ENCODE peak calls at places on chromosomes 16 and 17, in eight cellular contexts. W is esophagus muscularis mucosa, X is ovary, K is sigmoid colon, H is HCT116, T is A549, V is K562, E is transverse colon. G is an unnamed sample. For H3K4me1, the result is how much of the 10 kb centered on the place peaks cover.

GRCh38 chr16:74698220-74698619 is 2.4 kb downstream of the MLKL start:
- DNase-seq in W (no peak), X (no peak), K (no peak), H (no peak), T (no peak), V (no peak), E (no peak), G (no peak)

GRCh38 chr17:38421871-38422819 is 6.1 kb upstream of the ARHGAP23 start:
- DNase-seq in W (no peak), X (no peak), K (peak), H (no peak), T (no peak), V (no peak), E (no peak), G (no peak)

GRCh38 chr17:29004081-29004692 is 1.6 kb downstream of the SEZ6 start:
- DNase-seq in W (no peak), X (no peak), K (no peak), H (no peak), T (peak), V (no peak), E (no peak), G (no peak)

GRCh38 chr17:58305626-58306025 is 23.0 kb downstream of the TSPOAP1 start:
- DNase-seq in W (peak), X (no peak), K (peak), H (no peak), T (no peak), V (no peak), E (no peak), G (no peak)

GRCh38 chr16:4057439-4057877 is 58.8 kb downstream of the ADCY9 start:
- DNase-seq in W (no peak), X (peak), K (peak), H (no peak), T (no peak), V (no peak), E (no peak), G (no peak)

GRCh38 chr17:4329838-4330237 is 36.6 kb downstream of the UBE2G1 start:
- DNase-seq in W (no peak), X (no peak), K (no peak), H (peak), T (peak), V (no peak), E (no peak), G (no peak)

GRCh38 chr16:48623304-48624016 is 13.5 kb upstream of the N4BP1 start:
- DNase-seq in W (peak), X (peak), K (peak), H (peak), T (peak), V (peak), E (peak), G (peak)

GRCh38 chr17:31875081-31875480 is 16.0 kb upstream of the COPRS start:
- DNase-seq in W (no peak), X (no peak), K (no peak), H (no peak), T (no peak), V (no peak), E (no peak), G (no peak)

GRCh38 chr16:705748-706188 is at the start of gene FBXL16:
- DNase-seq in W (no peak), X (no peak), K (no peak), H (no peak), T (no peak), V (peak), E (no peak), G (no peak)

GRCh38 chr16:65120811-65121721 is 797 bp downstream of the CDH11 start:
- DNase-seq in W (no peak), X (peak), K (peak), H (no peak), T (peak), V (no peak), E (no peak), G (no peak)

GRCh38 chr16:11050536-11050935 is 106.2 kb downstream of the CLEC16A start:
- DNase-seq in W (no peak), X (no peak), K (peak), H (no peak), T (no peak), V (no peak), E (no peak), G (no peak)

GRCh38 chr16:56936491-56936890 is 4.5 kb downstream of the HERPUD1 start:
- DNase-seq in W (no peak), X (no peak), K (no peak), H (no peak), T (no peak), V (no peak), E (no peak), G (no peak)
- H3K4me1 ChIP-seq in W (half or more), X (under half), K (under half), H (under half), T (under half), V (under half), E (under half), G (under half)

GRCh38 chr16:69744363-69745231 is 10.1 kb downstream of the NOB1 start:
- DNase-seq in W (no peak), X (no peak), K (no peak), H (no peak), T (no peak), V (no peak), E (no peak), G (no peak)

GRCh38 chr16:69745232-69745612 is 9.5 kb downstream of the NOB1 start:
- DNase-seq in W (no peak), X (no peak), K (no peak), H (no peak), T (no peak), V (no peak), E (no peak), G (no peak)

GRCh38 chr16:69745959-69746358 is 8.8 kb downstream of the NOB1 start:
- DNase-seq in W (no peak), X (no peak), K (no peak), H (no peak), T (no peak), V (no peak), E (no peak), G (no peak)

GRCh38 chr16:69747115-69747514 is 7.6 kb downstream of the NOB1 start:
- DNase-seq in W (no peak), X (no peak), K (no peak), H (no peak), T (no peak), V (no peak), E (no peak), G (no peak)

DNA sequence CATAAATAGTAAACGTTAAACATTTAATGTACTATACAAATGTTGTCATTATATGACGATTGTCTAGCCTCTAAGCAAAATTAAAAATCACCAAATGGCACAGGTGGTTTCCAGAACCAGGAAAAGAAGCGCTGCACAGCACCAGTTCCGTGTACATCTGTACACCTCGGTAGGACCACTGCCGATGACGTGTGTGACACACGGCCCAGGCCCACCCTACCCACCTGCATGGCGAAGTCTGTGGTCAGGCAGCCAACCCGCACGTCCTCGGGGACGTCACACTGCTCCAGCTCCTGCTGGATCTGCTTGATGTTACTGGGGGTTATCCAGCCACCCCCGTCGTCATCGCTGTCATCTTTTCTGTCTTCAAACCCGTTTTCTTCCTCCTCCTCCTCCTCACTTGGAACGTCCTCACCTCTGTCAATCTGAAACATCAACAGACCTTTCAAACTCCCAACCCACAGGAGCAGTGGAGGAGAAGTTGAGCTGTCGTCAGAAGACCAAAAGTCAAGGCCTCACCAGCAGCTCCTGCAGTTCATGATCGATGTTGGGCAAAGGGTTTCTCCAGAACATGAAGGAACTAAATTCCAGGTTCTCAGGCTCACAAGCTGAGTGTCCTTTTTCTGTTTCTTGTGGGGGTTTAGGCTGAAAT is 5.9 kb downstream of the NOB1 start:
- DNase-seq in W (no peak), X (no peak), K (no peak), H (no peak), T (no peak), V (no peak), E (no peak), G (no peak)
- TF ChIP-seq POLR2A in W (no peak), X (no peak), K (no peak), H (no peak), T (no peak), V (no peak), E (no peak), G (no peak)

GRCh38 chr16:82016268-82016667 is 5.0 kb upstream of the SDR42E1 start:
- DNase-seq in W (no peak), X (no peak), K (no peak), H (peak), T (peak), V (peak), E (no peak), G (no peak)
- TF ChIP-seq CTCF in W (peak), X (no peak), K (no peak), H (peak), T (peak), V (peak), E (peak), G (no peak)

GRCh38 chr17:1767358-1767757 is 5.5 kb downstream of the SERPINF1 start:
- DNase-seq in W (no peak), X (no peak), K (no peak), H (no peak), T (no peak), V (no peak), E (no peak), G (no peak)
- H3K4me1 ChIP-seq in W (under half), X (under half), K (under half), H (under half), T (under half), V (under half), E (under half), G (under half)

DNA sequence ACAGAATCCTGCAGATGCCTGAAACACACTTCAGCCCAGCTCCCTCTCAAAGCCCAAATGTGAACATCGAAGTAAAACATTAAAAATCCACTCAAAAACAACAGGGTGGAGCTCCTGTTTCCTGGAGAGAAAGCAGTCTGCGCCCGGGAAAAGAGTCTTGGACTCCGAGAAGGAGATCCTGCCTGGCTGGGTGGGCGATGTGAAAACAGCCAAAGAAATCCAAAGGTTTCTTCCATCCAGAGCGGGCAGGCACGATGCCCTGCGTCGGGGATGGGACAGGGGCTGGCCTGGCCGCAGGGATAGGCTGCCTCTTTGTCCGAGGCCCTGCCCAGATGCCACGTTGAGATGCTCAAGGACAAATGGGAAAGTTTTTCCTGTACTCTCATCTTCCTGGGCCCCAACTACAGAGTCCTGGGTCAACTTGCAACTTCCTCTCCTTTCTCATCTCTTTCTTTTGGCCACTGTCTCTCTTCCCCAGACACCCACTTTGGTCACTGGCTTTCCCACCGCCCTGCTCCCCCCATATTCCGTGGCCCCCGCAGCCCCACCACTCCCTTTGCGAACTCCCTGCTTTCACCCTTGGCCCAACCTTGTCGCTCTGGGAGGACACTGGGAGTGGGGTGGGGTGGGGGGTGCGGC is 648 bp downstream of the WIPI1 start:
- DNase-seq in W (peak), X (peak), K (peak), H (peak), T (peak), V (no peak), E (peak), G (peak)
- TF ChIP-seq POLR2A in W (peak), X (peak), K (no peak), H (no peak), T (no peak), V (no peak), E (peak), G (no peak)

GRCh38 chr16:2076072-2076865 is 28.5 kb downstream of the TSC2 start:
- DNase-seq in W (no peak), X (no peak), K (no peak), H (no peak), T (no peak), V (no peak), E (no peak), G (no peak)
- TF ChIP-seq CTCF in W (no peak), X (no peak), K (no peak), H (no peak), T (no peak), V (no peak), E (no peak), G (no peak)